ENCODE peak calls at places on chromosomes 12 and 14, in five cellular contexts. K is mesenchymal stem cell, C is neuronal stem cell, P is IMR-90, L is H1. Y is an unnamed sample.
A peak's percentile ranks its signal among the peaks of the same experiment; 100 is the strongest.

GRCh38 chr12:53427905-53428594 is 4.4 kb downstream of the AMHR2 start:
- DNase-seq in K (peak; percentile 89), C (no peak), L (no peak), P (peak; percentile 97), Y (no peak)

GRCh38 chr12:32413412-32413811 is 14.1 kb downstream of the FGD4 start:
- DNase-seq in L (no peak), K (no peak), P (no peak), C (no peak), Y (no peak)

GRCh38 chr14:49044981-49045380 is 541.2 kb downstream of the RPS29 start:
- DNase-seq in C (no peak), P (no peak), K (no peak), L (no peak), Y (no peak)

GRCh38 chr12:27778206-27778605 is 1.8 kb upstream of the KLHL42 start:
- DNase-seq in C (no peak), L (no peak), P (no peak), K (no peak), Y (no peak)

GRCh38 chr12:78406776-78407335 is 457.7 kb upstream of the SYT1 start:
- DNase-seq in P (peak; percentile 9), L (no peak), K (peak; percentile 64), C (no peak), Y (no peak)

GRCh38 chr12:102478416-102479098 is 1.8 kb downstream of the IGF1 start:
- DNase-seq in P (no peak), C (peak; percentile 20), L (no peak), K (no peak), Y (peak; percentile 47)

GRCh38 chr12:94545937-94546771 is 86.5 kb upstream of the CEP83 start:
- DNase-seq in P (peak; percentile 68), L (peak; percentile 47), K (peak; percentile 71), C (peak; percentile 43), Y (peak; percentile 78)

GRCh38 chr12:126688556-126688955 is 1578.4 kb upstream of the TMEM132C start:
- DNase-seq in C (no peak), L (no peak), P (no peak), K (no peak), Y (no peak)

GRCh38 chr12:103799504-103800251 is 41.4 kb downstream of the NT5DC3 start:
- DNase-seq in C (no peak), K (peak; percentile 61), P (peak; percentile 68), L (no peak), Y (no peak)

GRCh38 chr14:60488175-60488574 is 2.3 kb upstream of the C14orf39 start:
- DNase-seq in C (no peak), K (no peak), L (no peak), P (no peak), Y (no peak)

GRCh38 chr12:6961278-6961694 is 9.2 kb downstream of the PHB2 start:
- DNase-seq in P (no peak), L (no peak), C (no peak), K (peak; percentile 50), Y (no peak)

GRCh38 chr12:25591132-25591531 is 38.0 kb upstream of the LMNTD1 start:
- DNase-seq in C (no peak), K (peak; percentile 5), L (peak; percentile 1), P (no peak), Y (peak; percentile 70)

GRCh38 chr12:59780605-59781135 is 184.8 kb downstream of the SLC16A7 start:
- DNase-seq in P (peak; percentile 47), K (peak; percentile 36), C (peak; percentile 17), L (peak; percentile 9), Y (no peak)

GRCh38 chr12:126607867-126608266 is 1542.6 kb downstream of the AACS start:
- DNase-seq in P (no peak), K (no peak), L (no peak), C (no peak), Y (no peak)

GRCh38 chr14:77882098-77882497 is 82.2 kb downstream of the ADCK1 start:
- DNase-seq in L (no peak), K (peak; percentile 36), P (no peak), C (no peak), Y (no peak)

GRCh38 chr12:4603946-4604345 is 41.9 kb downstream of the DYRK4 start:
- DNase-seq in L (no peak), C (no peak), K (no peak), P (no peak), Y (no peak)

GRCh38 chr14:45104571-45104970 is 20.7 kb downstream of the PRPF39 start:
- DNase-seq in C (no peak), L (no peak), K (no peak), P (no peak), Y (no peak)

GRCh38 chr14:32492482-32492881 is 163.4 kb downstream of the AKAP6 start:
- DNase-seq in C (no peak), K (no peak), P (no peak), L (no peak), Y (no peak)

GRCh38 chr12:24038211-24038997 is 88.9 kb upstream of the SOX5 start:
- DNase-seq in K (peak; percentile 48), C (no peak), P (no peak), L (no peak), Y (no peak)

GRCh38 chr14:73467800-73468199 is 9.5 kb upstream of the NUMB start:
- DNase-seq in L (no peak), C (no peak), K (peak; percentile 43), P (peak; percentile 74), Y (no peak)

GRCh38 chr14:61563162-61563511 is 132.2 kb upstream of the HIF1A start:
- DNase-seq in L (no peak), K (no peak), C (no peak), P (no peak), Y (no peak)

GRCh38 chr12:101768781-101769180 is 29.5 kb upstream of the SYCP3 start:
- DNase-seq in C (no peak), P (no peak), K (no peak), L (no peak), Y (no peak)

GRCh38 chr12:12983420-12984035 is 16.5 kb downstream of the HEBP1 start:
- DNase-seq in L (no peak), P (peak; percentile 69), C (no peak), K (peak; percentile 73), Y (no peak)

GRCh38 chr12:110344657-110345056 is 58.9 kb downstream of the ANAPC7 start:
- DNase-seq in P (no peak), K (no peak), L (no peak), C (no peak), Y (no peak)

GRCh38 chr14:68286667-68287066 is 467.1 kb downstream of the RAD51B start:
- DNase-seq in K (no peak), C (no peak), P (no peak), L (no peak), Y (no peak)
- H3K14ac ChIP-seq in K (no peak overlapping the region), C (no peak overlapping the region), P (no peak overlapping the region), L (no peak overlapping the region), Y (no peak overlapping the region)

GRCh38 chr14:64970041-64970440 is 2.1 kb downstream of the RAB15 start:
- DNase-seq in P (no peak), K (no peak), C (no peak), L (no peak), Y (no peak)
- H2AK5ac ChIP-seq in P (no peak overlapping the region), K (peak overlapping the region; percentile 47), C (no peak overlapping the region), L (peak overlapping the region; percentile 88), Y (no peak overlapping the region)

GRCh38 chr12:19428261-19428660 is 11.0 kb upstream of the AEBP2 start:
- DNase-seq in L (no peak), K (no peak), C (no peak), P (no peak), Y (peak; percentile 19)

GRCh38 chr12:19434538-19434937 is 4.8 kb upstream of the AEBP2 start:
- DNase-seq in C (no peak), K (no peak), L (no peak), P (no peak), Y (no peak)

GRCh38 chr12:19430988-19431387 is 8.3 kb upstream of the AEBP2 start:
- DNase-seq in C (no peak), K (no peak), P (no peak), L (no peak), Y (no peak)

GRCh38 chr12:19432309-19433170 is 6.8 kb upstream of the AEBP2 start:
- DNase-seq in C (no peak), K (no peak), L (no peak), P (no peak), Y (no peak)

GRCh38 chr12:19431407-19432308 is 7.6 kb upstream of the AEBP2 start:
- DNase-seq in K (peak; percentile 86), C (no peak), L (no peak), P (peak; percentile 88), Y (peak; percentile 64)
- H2BK15ac ChIP-seq in K (peak overlapping the region; percentile 21), C (no peak overlapping the region), L (no peak overlapping the region), P (peak overlapping the region; percentile 55), Y (no peak overlapping the region)

GRCh38 chr12:123094349-123095073 is 56.4 kb downstream of the PITPNM2 start:
- DNase-seq in C (no peak), K (peak; percentile 88), P (peak; percentile 88), L (no peak), Y (no peak)
- H3K14ac ChIP-seq in C (no peak overlapping the region), K (no peak overlapping the region), P (peak overlapping the region; percentile 53), L (no peak overlapping the region), Y (no peak overlapping the region)

GRCh38 chr14:56147980-56148901 is 30.0 kb downstream of the PELI2 start:
- DNase-seq in P (no peak), L (no peak), C (no peak), K (no peak), Y (no peak)
- H2AK5ac ChIP-seq in P (no peak overlapping the region), L (peak overlapping the region; percentile 57), C (no peak overlapping the region), K (no peak overlapping the region), Y (no peak overlapping the region)

Y was measured in H9.